ENCODE peak calls at places on chromosomes 16 and 17, in five cellular contexts. X, A, V, M and R are unnamed samples.

GRCh38 chr16:46729326-46729995 is 18.7 kb downstream of the MYLK3 start:
- DNase-seq in X (no peak), A (no peak), V (no peak), M (no peak), R (no peak)

GRCh38 chr17:81095608-81095888 is 60.6 kb downstream of the BAIAP2 start:
- DNase-seq in X (no peak), A (no peak), V (no peak), M (no peak), R (no peak)

GRCh38 chr17:49530118-49530517 is 35.0 kb downstream of the NGFR start:
- DNase-seq in X (no peak), A (no peak), V (no peak), M (no peak), R (no peak)

GRCh38 chr17:36999475-36999874 is 50.7 kb downstream of the AATF start:
- DNase-seq in X (no peak), A (no peak), V (no peak), M (no peak), R (no peak)

GRCh38 chr16:72637306-72637705 is 410.6 kb downstream of the ZFHX3 start:
- DNase-seq in X (no peak), A (no peak), V (no peak), M (no peak), R (peak)

GRCh38 chr16:22333457-22333994 is 36.3 kb downstream of the POLR3E start:
- DNase-seq in X (no peak), A (no peak), V (no peak), M (no peak), R (no peak)

GRCh38 chr16:84629580-84629979 is 11.7 kb upstream of the COTL1 start:
- DNase-seq in X (no peak), A (no peak), V (no peak), M (no peak), R (no peak)

GRCh38 chr17:65554568-65555223 is 6.8 kb downstream of the AXIN2 start:
- DNase-seq in X (no peak), A (no peak), V (peak), M (peak), R (no peak)

GRCh38 chr17:69477204-69477899 is 62.9 kb downstream of the MAP2K6 start:
- DNase-seq in X (no peak), A (no peak), V (no peak), M (no peak), R (no peak)

GRCh38 chr16:85898521-85899442 is at the start of gene IRF8:
- DNase-seq in X (no peak), A (peak), V (peak), M (peak), R (no peak)

GRCh38 chr16:69942099-69942491 is 9.0 kb upstream of the CLEC18A start:
- DNase-seq in X (no peak), A (no peak), V (no peak), M (no peak), R (no peak)

GRCh38 chr17:77863814-77864161 is 94.7 kb upstream of the TNRC6C start:
- DNase-seq in X (peak), A (no peak), V (peak), M (no peak), R (no peak)

GRCh38 chr16:30351586-30352419 is 3.3 kb downstream of the CD2BP2 start:
- DNase-seq in X (no peak), A (peak), V (peak), M (peak), R (peak)

GRCh38 chr17:49836111-49837030 is 11.5 kb downstream of the TAC4 start:
- DNase-seq in X (no peak), A (no peak), V (no peak), M (no peak), R (no peak)

GRCh38 chr17:45221081-45221996 is at the start of gene FMNL1:
- DNase-seq in X (no peak), A (no peak), V (no peak), M (no peak), R (peak)

GRCh38 chr17:62793919-62794665 is 14.0 kb downstream of the MARCHF10 start:
- DNase-seq in X (no peak), A (no peak), V (no peak), M (no peak), R (no peak)

GRCh38 chr16:50933257-50933656 is 191.4 kb downstream of the CYLD start:
- DNase-seq in X (no peak), A (no peak), V (no peak), M (no peak), R (no peak)

GRCh38 chr17:70869402-70870085 is 700.2 kb downstream of the KCNJ2 start:
- DNase-seq in X (no peak), A (no peak), V (no peak), M (no peak), R (no peak)

GRCh38 chr17:22128171-22128570 is 435.8 kb downstream of the KCNJ18 start:
- DNase-seq in X (no peak), A (no peak), V (no peak), M (no peak), R (no peak)

GRCh38 chr16:2950400-2950724 is 13.7 kb upstream of the KREMEN2 start:
- DNase-seq in X (no peak), A (no peak), V (no peak), M (no peak), R (no peak)

GRCh38 chr16:85395913-85396878 is 216.9 kb upstream of the GSE1 start:
- DNase-seq in X (no peak), A (no peak), V (peak), M (no peak), R (no peak)

GRCh38 chr17:5838661-5839300 is 231.4 kb upstream of the WSCD1 start:
- DNase-seq in X (no peak), A (peak), V (no peak), M (no peak), R (no peak)

GRCh38 chr16:17396762-17397498 is 73.8 kb downstream of the XYLT1 start:
- DNase-seq in X (peak), A (no peak), V (no peak), M (no peak), R (no peak)

GRCh38 chr17:27956601-27957445 is 63.7 kb upstream of the LYRM9 start:
- DNase-seq in X (peak), A (no peak), V (no peak), M (no peak), R (no peak)

GRCh38 chr17:35747540-35748017 is 5.5 kb downstream of the GAS2L2 start:
- DNase-seq in X (peak), A (no peak), V (peak), M (peak), R (peak)

GRCh38 chr17:718075-718474 is 3.4 kb upstream of the VPS53 start:
- DNase-seq in X (no peak), A (no peak), V (no peak), M (no peak), R (no peak)

GRCh38 chr16:85829266-85829665 is 29.8 kb downstream of the COX4I1 start:
- DNase-seq in X (no peak), A (no peak), V (no peak), M (no peak), R (no peak)

GRCh38 chr17:78999056-78999768 is 10.4 kb downstream of the CANT1 start:
- DNase-seq in X (no peak), A (no peak), V (peak), M (peak), R (no peak)

GRCh38 chr16:87337247-87337646 is 20.1 kb upstream of the C16orf95 start:
- DNase-seq in X (no peak), A (no peak), V (no peak), M (no peak), R (no peak)

GRCh38 chr16:28181557-28181914 is 30.2 kb downstream of the XPO6 start:
- DNase-seq in X (no peak), A (no peak), V (peak), M (peak), R (peak)

GRCh38 chr17:29257756-29258155 is 11.1 kb downstream of the CRYBA1 start:
- DNase-seq in X (no peak), A (no peak), V (no peak), M (no peak), R (no peak)

GRCh38 chr17:37359682-37360188 is 16.1 kb upstream of the C17orf78 start:
- DNase-seq in X (no peak), A (no peak), V (no peak), M (no peak), R (no peak)

GRCh38 chr16:46897471-46897870 is 13.3 kb downstream of the GPT2 start:
- DNase-seq in X (no peak), A (no peak), V (no peak), M (peak), R (no peak)

GRCh38 chr17:78313735-78314648 is 45.9 kb downstream of the SOCS3 start:
- DNase-seq in X (peak), A (no peak), V (peak), M (peak), R (peak)

GRCh38 chr16:9378876-9379275 is 287.4 kb downstream of the HAPSTR1 start:
- DNase-seq in X (no peak), A (no peak), V (no peak), M (no peak), R (no peak)

GRCh38 chr16:54140788-54141136 is 145.8 kb downstream of the IRX3 start:
- DNase-seq in X (no peak), A (no peak), V (no peak), M (no peak), R (no peak)

GRCh38 chr17:81287741-81288430 is 7.2 kb downstream of the SLC38A10 start:
- DNase-seq in X (no peak), A (no peak), V (no peak), M (no peak), R (no peak)

GRCh38 chr16:86874141-86874540 is 295.8 kb downstream of the FOXL1 start:
- DNase-seq in X (no peak), A (no peak), V (no peak), M (no peak), R (peak)

DNA sequence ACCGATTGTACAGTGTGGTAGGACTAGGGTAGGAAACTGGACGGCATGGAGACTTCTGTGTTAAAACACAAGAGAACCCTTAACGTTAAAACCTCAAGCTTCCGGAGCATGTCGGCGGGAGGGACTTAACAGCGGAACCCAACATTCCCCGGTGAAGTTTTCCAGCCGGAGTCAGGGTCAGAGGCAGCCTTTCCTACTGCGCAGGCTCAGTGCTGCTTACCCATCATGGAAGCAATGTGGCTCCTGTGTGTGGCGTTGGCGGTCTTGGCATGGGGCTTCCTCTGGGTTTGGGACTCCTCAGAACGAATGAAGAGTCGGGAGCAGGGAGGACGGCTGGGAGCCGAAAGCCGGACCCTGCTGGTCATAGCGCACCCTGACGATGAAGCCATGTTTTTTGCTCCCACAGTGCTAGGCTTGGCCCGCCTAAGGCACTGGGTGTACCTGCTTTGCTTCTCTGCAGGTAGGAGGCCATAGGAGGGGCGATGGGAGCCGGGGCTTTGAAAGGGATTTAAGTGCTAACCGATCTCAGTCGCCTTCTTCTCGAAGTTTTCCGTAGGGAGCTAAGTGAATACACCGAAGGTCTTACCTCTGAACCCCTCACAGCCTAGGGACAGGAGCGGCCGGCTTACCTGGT is at the start of gene PIGL:
- DNase-seq in X (peak), A (peak), V (peak), M (peak), R (peak)
- TF ChIP-seq POLR2A in X (peak), A (no peak), V (no peak), M (peak), R (peak)

GRCh38 chr17:76273435-76273921 is 8.3 kb downstream of the UBALD2 start:
- DNase-seq in X (no peak), A (no peak), V (no peak), M (no peak), R (no peak)

GRCh38 chr17:76272541-76273434 is 7.6 kb downstream of the UBALD2 start:
- DNase-seq in X (no peak), A (no peak), V (no peak), M (peak), R (no peak)

GRCh38 chr17:76270127-76270592 is 5.0 kb downstream of the UBALD2 start:
- DNase-seq in X (no peak), A (no peak), V (no peak), M (no peak), R (no peak)

GRCh38 chr17:76270770-76271668 is 5.9 kb downstream of the UBALD2 start:
- DNase-seq in X (no peak), A (no peak), V (no peak), M (peak), R (no peak)

DNA sequence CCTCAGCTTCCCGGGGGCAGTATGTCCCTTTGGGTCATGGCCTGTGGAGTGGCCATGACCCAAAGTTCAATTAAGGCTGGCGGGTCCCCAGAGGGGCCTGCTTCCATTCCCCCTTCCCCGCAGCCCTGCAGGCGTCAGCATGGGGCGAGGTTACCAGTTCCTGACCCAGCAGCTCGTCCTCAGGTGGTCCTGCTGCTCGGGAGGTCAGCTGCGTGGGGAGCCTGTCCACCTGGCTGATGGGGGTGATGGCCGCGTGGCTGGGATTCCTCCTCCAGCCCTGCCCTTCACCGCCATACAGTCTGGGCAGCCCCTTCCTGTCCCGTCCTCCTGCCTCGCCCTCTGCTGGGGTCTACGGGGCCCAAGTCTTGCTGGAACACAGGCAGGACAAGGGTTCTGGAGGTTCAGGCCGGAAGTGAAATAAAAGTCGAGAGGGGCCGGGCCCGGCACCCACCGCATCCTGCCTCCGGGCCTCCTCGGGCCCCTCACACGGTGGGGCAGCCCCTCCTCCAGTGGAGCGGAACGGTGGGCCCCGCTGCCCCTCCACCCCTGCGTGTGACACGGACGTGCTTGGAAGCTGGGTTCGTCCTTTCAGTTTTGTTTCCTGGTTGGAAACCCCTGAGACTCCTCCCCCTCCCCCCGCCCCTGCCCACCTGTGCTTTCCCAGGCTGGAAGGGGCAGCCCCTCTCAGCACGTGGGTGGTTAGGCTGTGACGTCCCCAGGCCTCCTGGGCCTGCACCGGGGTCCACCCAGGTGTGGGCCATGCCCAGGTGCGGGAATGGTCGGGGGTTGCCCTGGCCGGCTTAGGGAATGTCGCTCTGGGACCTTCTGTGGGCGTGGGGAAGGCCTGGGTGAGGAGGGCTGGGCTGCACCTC is 6.8 kb downstream of the UBALD2 start:
- DNase-seq in X (no peak), A (no peak), V (no peak), M (no peak), R (no peak)
- TF ChIP-seq POLR2A in X (peak), A (no peak), V (no peak), M (no peak), R (no peak)

GRCh38 chr17:10060526-10060925 is 137.9 kb downstream of the GAS7 start:
- DNase-seq in X (no peak), A (no peak), V (no peak), M (no peak), R (no peak)

GRCh38 chr17:10061131-10061581 is 137.2 kb downstream of the GAS7 start:
- DNase-seq in X (no peak), A (no peak), V (peak), M (no peak), R (no peak)

GRCh38 chr17:10059684-10060211 is 138.7 kb downstream of the GAS7 start:
- DNase-seq in X (no peak), A (no peak), V (peak), M (peak), R (no peak)

GRCh38 chr17:10055251-10055975 is 143.0 kb downstream of the GAS7 start:
- DNase-seq in X (no peak), A (no peak), V (no peak), M (no peak), R (no peak)

DNA sequence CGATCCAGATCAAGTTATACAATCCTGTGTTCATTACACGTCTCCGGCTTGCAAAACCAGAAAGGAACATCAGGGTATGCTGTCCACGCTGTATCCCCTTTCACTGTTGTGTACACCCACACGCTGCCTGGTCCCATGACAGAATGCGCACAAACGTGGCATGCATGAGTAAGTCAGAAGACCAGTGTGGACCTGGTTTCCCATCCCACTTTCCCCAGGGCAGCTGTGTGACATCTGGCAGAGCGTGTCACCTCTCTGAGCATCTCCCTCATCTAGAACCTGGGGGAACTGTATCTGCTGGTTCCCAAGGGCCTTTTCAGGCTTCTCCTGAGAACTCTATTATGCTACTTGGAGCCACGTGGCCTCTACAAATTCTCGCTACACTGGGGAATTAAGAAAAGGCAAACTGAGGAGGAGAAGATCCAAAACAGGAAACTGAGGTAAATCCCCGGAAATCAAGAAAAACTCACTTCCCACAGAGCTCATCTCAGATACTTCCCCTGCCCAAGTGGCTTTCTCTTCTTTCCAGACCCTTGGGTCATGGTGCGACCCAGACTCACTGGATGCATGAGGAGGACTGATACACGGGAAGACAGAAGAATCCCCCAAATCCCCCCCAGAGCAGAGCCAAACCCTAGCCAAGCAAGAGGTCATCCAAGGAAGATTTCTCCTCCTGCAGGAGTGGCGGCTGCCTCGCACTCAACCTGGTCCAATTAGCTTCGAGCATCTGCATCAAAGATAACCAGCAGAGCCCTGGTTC is 139.3 kb downstream of the GAS7 start:
- DNase-seq in X (no peak), A (no peak), V (peak), M (no peak), R (no peak)
- TF ChIP-seq POLR2A in X (no peak), A (no peak), V (no peak), M (no peak), R (no peak)

GRCh38 chr16:15856217-15856616 is 611 bp downstream of the MYH11 start:
- DNase-seq in X (peak), A (no peak), V (no peak), M (no peak), R (no peak)

GRCh38 chr16:15854906-15855703 is 1.7 kb downstream of the MYH11 start:
- DNase-seq in X (no peak), A (no peak), V (peak), M (no peak), R (no peak)

GRCh38 chr16:15855704-15856003 is 1.2 kb downstream of the MYH11 start:
- DNase-seq in X (no peak), A (no peak), V (no peak), M (no peak), R (no peak)

GRCh38 chr16:15854061-15854460 is 2.8 kb downstream of the MYH11 start:
- DNase-seq in X (no peak), A (no peak), V (no peak), M (no peak), R (no peak)

GRCh38 chr16:15853021-15853420 is 3.8 kb downstream of the MYH11 start:
- DNase-seq in X (no peak), A (no peak), V (no peak), M (no peak), R (no peak)
- TF ChIP-seq POLR2A in X (no peak), A (no peak), V (no peak), M (no peak), R (no peak)

DNA sequence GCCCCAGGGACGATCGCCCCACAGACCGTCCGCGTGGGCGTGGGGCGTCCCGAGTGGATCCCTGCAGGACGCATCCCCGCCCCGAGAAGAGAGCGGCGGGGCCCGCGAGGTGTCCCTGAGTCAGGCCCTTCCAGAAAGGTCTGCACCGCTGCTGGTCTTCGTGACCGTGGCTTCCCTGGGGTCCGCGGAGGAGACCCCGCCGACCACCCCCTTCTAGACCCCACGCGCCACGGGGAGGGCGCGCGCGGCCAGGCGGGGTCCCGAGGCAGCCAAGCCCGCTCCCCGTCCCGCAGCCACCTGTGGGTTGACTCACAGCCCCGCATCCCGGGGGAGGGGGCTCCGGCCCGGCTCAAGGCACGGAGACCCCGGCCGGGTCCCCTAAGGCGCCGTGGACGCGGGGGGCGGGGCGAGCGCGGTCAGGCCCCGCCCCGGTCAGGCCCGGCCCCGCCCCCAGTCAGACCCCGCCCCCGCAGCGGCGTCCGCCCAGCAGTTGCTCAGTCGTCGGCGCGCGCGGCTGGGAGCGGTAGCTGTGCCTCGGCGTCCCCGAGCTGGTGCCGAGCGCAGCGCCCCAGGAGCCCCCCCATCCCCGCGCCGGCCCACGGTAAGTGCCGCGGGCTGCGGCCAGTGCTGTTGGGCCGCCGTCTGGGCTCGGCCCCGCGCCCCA is at the start of gene BAIAP3:
- DNase-seq in X (peak), A (no peak), V (no peak), M (no peak), R (no peak)
- TF ChIP-seq POLR2A in X (no peak), A (no peak), V (no peak), M (peak), R (peak)

GRCh38 chr17:42112552-42113176 is at the start of gene DHX58:
- DNase-seq in X (peak), A (peak), V (peak), M (peak), R (peak)
- TF ChIP-seq POLR2A in X (peak), A (no peak), V (peak), M (peak), R (peak)